ENCODE peak calls at places on chromosomes 3 and 15, in seven cellular contexts. One of them, this sample, is unnamed.

GRCh38 chr3:177602601-177603136 is 405.4 kb upstream of the TBL1XR1 start:
- DNase-seq in CD8-positive, alpha-beta T cell: no peak
- DNase-seq in progenitor cell of endocrine pancreas: no peak
- DNase-seq in upper lobe of left lung: no peak
- DNase-seq in WTC11: no peak
- DNase-seq in breast epithelium: no peak
- DNase-seq in endodermal cell: no peak
- DNase-seq in this sample: no peak

GRCh38 chr15:29636140-29636539 is 186.1 kb downstream of the TJP1 start:
- DNase-seq in breast epithelium: no peak
- DNase-seq in progenitor cell of endocrine pancreas: no peak
- DNase-seq in CD8-positive, alpha-beta T cell: no peak
- DNase-seq in upper lobe of left lung: no peak
- DNase-seq in endodermal cell: no peak
- DNase-seq in WTC11: no peak
- DNase-seq in this sample: no peak

GRCh38 chr3:184590795-184591194 is 29.2 kb downstream of the EPHB3 start:
- DNase-seq in upper lobe of left lung: no peak
- DNase-seq in breast epithelium: no peak
- DNase-seq in progenitor cell of endocrine pancreas: no peak
- DNase-seq in CD8-positive, alpha-beta T cell: no peak
- DNase-seq in endodermal cell: no peak
- DNase-seq in WTC11: no peak
- DNase-seq in this sample: no peak

GRCh38 chr15:95653361-95653805 is 677.1 kb upstream of the NR2F2 start:
- DNase-seq in breast epithelium: no peak
- DNase-seq in progenitor cell of endocrine pancreas: no peak
- DNase-seq in endodermal cell: no peak
- DNase-seq in WTC11: no peak
- DNase-seq in upper lobe of left lung: no peak
- DNase-seq in CD8-positive, alpha-beta T cell: no peak
- DNase-seq in this sample: no peak

GRCh38 chr3:25831578-25831977 is 41.7 kb downstream of the OXSM start:
- DNase-seq in WTC11: no peak
- DNase-seq in upper lobe of left lung: no peak
- DNase-seq in progenitor cell of endocrine pancreas: no peak
- DNase-seq in endodermal cell: peak
- DNase-seq in breast epithelium: no peak
- DNase-seq in CD8-positive, alpha-beta T cell: no peak
- DNase-seq in this sample: no peak

GRCh38 chr15:68885070-68885469 is 45.3 kb upstream of the SPESP1 start:
- DNase-seq in CD8-positive, alpha-beta T cell: no peak
- DNase-seq in WTC11: peak
- DNase-seq in upper lobe of left lung: no peak
- DNase-seq in progenitor cell of endocrine pancreas: no peak
- DNase-seq in endodermal cell: peak
- DNase-seq in breast epithelium: no peak
- DNase-seq in this sample: no peak

GRCh38 chr15:28907338-28907961 is 21.7 kb downstream of the APBA2 start:
- DNase-seq in endodermal cell: peak
- DNase-seq in progenitor cell of endocrine pancreas: no peak
- DNase-seq in WTC11: no peak
- DNase-seq in upper lobe of left lung: no peak
- DNase-seq in CD8-positive, alpha-beta T cell: no peak
- DNase-seq in breast epithelium: no peak
- DNase-seq in this sample: no peak

GRCh38 chr3:32421991-32422859 is 30.6 kb downstream of the CMTM7 start:
- DNase-seq in endodermal cell: no peak
- DNase-seq in CD8-positive, alpha-beta T cell: no peak
- DNase-seq in upper lobe of left lung: peak
- DNase-seq in WTC11: no peak
- DNase-seq in progenitor cell of endocrine pancreas: no peak
- DNase-seq in breast epithelium: peak
- DNase-seq in this sample: no peak

GRCh38 chr3:96071107-96071506 is 743.3 kb upstream of the EPHA6 start:
- DNase-seq in WTC11: no peak
- DNase-seq in CD8-positive, alpha-beta T cell: no peak
- DNase-seq in endodermal cell: no peak
- DNase-seq in progenitor cell of endocrine pancreas: no peak
- DNase-seq in breast epithelium: no peak
- DNase-seq in upper lobe of left lung: no peak
- DNase-seq in this sample: no peak

GRCh38 chr15:70714575-70714974 is 48.8 kb downstream of the UACA start:
- DNase-seq in upper lobe of left lung: no peak
- DNase-seq in CD8-positive, alpha-beta T cell: no peak
- DNase-seq in WTC11: no peak
- DNase-seq in progenitor cell of endocrine pancreas: no peak
- DNase-seq in breast epithelium: no peak
- DNase-seq in endodermal cell: no peak
- DNase-seq in this sample: no peak

GRCh38 chr3:38543602-38544001 is 47.5 kb downstream of the EXOG start:
- DNase-seq in CD8-positive, alpha-beta T cell: no peak
- DNase-seq in endodermal cell: no peak
- DNase-seq in breast epithelium: no peak
- DNase-seq in WTC11: no peak
- DNase-seq in progenitor cell of endocrine pancreas: no peak
- DNase-seq in upper lobe of left lung: peak
- DNase-seq in this sample: no peak

GRCh38 chr15:77060560-77060959 is 10.3 kb downstream of the TSPAN3 start:
- DNase-seq in CD8-positive, alpha-beta T cell: no peak
- DNase-seq in endodermal cell: no peak
- DNase-seq in progenitor cell of endocrine pancreas: no peak
- DNase-seq in upper lobe of left lung: no peak
- DNase-seq in breast epithelium: no peak
- DNase-seq in WTC11: no peak
- DNase-seq in this sample: no peak

GRCh38 chr3:17355591-17355990 is 386.8 kb downstream of the TBC1D5 start:
- DNase-seq in endodermal cell: no peak
- DNase-seq in progenitor cell of endocrine pancreas: no peak
- DNase-seq in breast epithelium: no peak
- DNase-seq in CD8-positive, alpha-beta T cell: no peak
- DNase-seq in WTC11: no peak
- DNase-seq in upper lobe of left lung: no peak
- DNase-seq in this sample: no peak

GRCh38 chr15:66080791-66081475 is 172.6 kb downstream of the MEGF11 start:
- DNase-seq in WTC11: peak
- DNase-seq in upper lobe of left lung: peak
- DNase-seq in breast epithelium: no peak
- DNase-seq in CD8-positive, alpha-beta T cell: no peak
- DNase-seq in endodermal cell: peak
- DNase-seq in progenitor cell of endocrine pancreas: peak
- DNase-seq in this sample: no peak

DNA sequence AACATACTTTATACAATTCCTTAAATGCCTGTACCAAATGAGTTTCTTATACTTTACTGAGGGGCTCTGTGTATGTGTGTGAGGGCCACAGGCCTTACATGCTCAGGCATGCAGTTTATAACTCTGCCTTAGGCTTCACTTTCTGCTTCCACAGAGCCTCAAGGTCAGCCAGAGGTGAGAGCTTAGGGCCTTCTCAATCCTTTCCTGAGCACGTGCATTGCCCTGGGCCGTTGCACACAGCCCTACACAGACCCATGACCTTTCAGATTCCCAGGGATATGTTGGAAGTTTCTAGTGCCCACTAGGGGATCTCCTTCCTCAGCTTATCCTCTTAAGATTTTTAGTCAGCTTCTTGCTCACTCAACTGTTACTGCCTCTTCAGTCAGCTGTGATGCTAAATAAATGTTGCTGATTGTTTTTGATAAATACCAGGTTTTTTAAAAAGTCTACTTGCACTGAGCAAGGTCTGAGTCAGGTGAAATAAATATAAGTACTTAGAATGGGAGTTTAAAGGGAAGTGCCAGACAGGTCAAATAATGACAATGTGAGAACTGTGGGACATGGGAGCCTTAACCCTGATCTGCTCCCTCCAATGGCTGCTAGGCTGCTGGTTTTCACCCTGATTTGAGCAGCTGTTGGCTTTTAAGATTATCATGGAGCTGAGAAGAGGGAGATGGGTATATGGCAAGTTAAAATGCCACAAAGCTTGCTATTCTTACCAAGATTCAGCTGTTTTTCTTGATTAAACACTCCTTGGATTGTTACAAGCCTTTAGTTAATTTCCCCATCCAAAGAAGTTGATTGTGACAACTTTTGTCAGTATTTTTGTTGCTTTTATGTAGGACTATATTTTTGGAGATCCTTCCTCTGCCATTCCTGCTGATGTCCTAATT is 169.5 kb downstream of the PLD1 start:
- DNase-seq in endodermal cell: peak
- DNase-seq in upper lobe of left lung: no peak
- DNase-seq in CD8-positive, alpha-beta T cell: no peak
- DNase-seq in breast epithelium: peak
- DNase-seq in WTC11: peak
- DNase-seq in progenitor cell of endocrine pancreas: no peak
- DNase-seq in this sample: no peak
- TF ChIP-seq CTCF in endodermal cell: peak
- TF ChIP-seq CTCF in upper lobe of left lung: no peak
- TF ChIP-seq CTCF in CD8-positive, alpha-beta T cell: no peak
- TF ChIP-seq CTCF in breast epithelium: no peak
- TF ChIP-seq CTCF in WTC11: no peak
- TF ChIP-seq CTCF in progenitor cell of endocrine pancreas: no peak
- TF ChIP-seq CTCF in this sample: no peak

GRCh38 chr3:125192190-125193035 is 20.1 kb downstream of the SLC12A8 start:
- DNase-seq in upper lobe of left lung: peak
- DNase-seq in progenitor cell of endocrine pancreas: no peak
- DNase-seq in endodermal cell: peak
- DNase-seq in CD8-positive, alpha-beta T cell: no peak
- DNase-seq in breast epithelium: no peak
- DNase-seq in WTC11: peak
- DNase-seq in this sample: no peak
- TF ChIP-seq CTCF in upper lobe of left lung: no peak
- TF ChIP-seq CTCF in progenitor cell of endocrine pancreas: peak
- TF ChIP-seq CTCF in endodermal cell: peak
- TF ChIP-seq CTCF in CD8-positive, alpha-beta T cell: no peak
- TF ChIP-seq CTCF in breast epithelium: no peak
- TF ChIP-seq CTCF in WTC11: no peak
- TF ChIP-seq CTCF in this sample: no peak

GRCh38 chr15:58980351-58980939 is 7.0 kb upstream of the RNF111 start:
- DNase-seq in endodermal cell: no peak
- DNase-seq in breast epithelium: no peak
- DNase-seq in upper lobe of left lung: no peak
- DNase-seq in WTC11: no peak
- DNase-seq in progenitor cell of endocrine pancreas: no peak
- DNase-seq in CD8-positive, alpha-beta T cell: no peak
- DNase-seq in this sample: no peak
- TF ChIP-seq CTCF in endodermal cell: peak
- TF ChIP-seq CTCF in breast epithelium: peak
- TF ChIP-seq CTCF in upper lobe of left lung: peak
- TF ChIP-seq CTCF in WTC11: no peak
- TF ChIP-seq CTCF in progenitor cell of endocrine pancreas: peak
- TF ChIP-seq CTCF in CD8-positive, alpha-beta T cell: peak
- TF ChIP-seq CTCF in this sample: no peak

GRCh38 chr3:9957214-9957613 is 5.0 kb upstream of the PRRT3 start:
- DNase-seq in breast epithelium: no peak
- DNase-seq in progenitor cell of endocrine pancreas: no peak
- DNase-seq in CD8-positive, alpha-beta T cell: no peak
- DNase-seq in WTC11: no peak
- DNase-seq in upper lobe of left lung: no peak
- DNase-seq in endodermal cell: no peak
- DNase-seq in this sample: no peak
- TF ChIP-seq CTCF in breast epithelium: no peak
- TF ChIP-seq CTCF in progenitor cell of endocrine pancreas: no peak
- TF ChIP-seq CTCF in CD8-positive, alpha-beta T cell: no peak
- TF ChIP-seq CTCF in WTC11: no peak
- TF ChIP-seq CTCF in upper lobe of left lung: no peak
- TF ChIP-seq CTCF in endodermal cell: no peak
- TF ChIP-seq CTCF in this sample: no peak